ENCODE peak calls at places on chromosomes 3 and 15, in seven cellular contexts. Q, V, I, H, F, U and W are unnamed samples.

GRCh38 chr15:78051622-78052405 is 25.7 kb downstream of the TBC1D2B start:
- DNase-seq in Q (no peak), V (no peak), I (peak), H (no peak), F (peak), U (no peak), W (peak)

GRCh38 chr15:62454567-62455172 is 289.6 kb upstream of the C2CD4B start:
- DNase-seq in Q (no peak), V (peak), I (no peak), H (no peak), F (no peak), U (no peak), W (no peak)

GRCh38 chr3:133037440-133037839 is 751 bp upstream of the TMEM108 start:
- DNase-seq in Q (peak), V (no peak), I (no peak), H (peak), F (no peak), U (no peak), W (no peak)

GRCh38 chr3:52014613-52015012 is 18.9 kb upstream of the RPL29 start:
- DNase-seq in Q (no peak), V (no peak), I (peak), H (no peak), F (no peak), U (no peak), W (no peak)

GRCh38 chr3:9746330-9746729 is 3.4 kb upstream of the OGG1 start:
- DNase-seq in Q (no peak), V (peak), I (peak), H (no peak), F (no peak), U (peak), W (peak)

GRCh38 chr3:46380471-46381215 is 9.9 kb downstream of the CCR5 start:
- DNase-seq in Q (peak), V (no peak), I (no peak), H (no peak), F (no peak), U (no peak), W (no peak)

GRCh38 chr15:25859838-25860645 is 3.1 kb downstream of the ATP10A start:
- DNase-seq in Q (no peak), V (no peak), I (no peak), H (no peak), F (no peak), U (no peak), W (no peak)

GRCh38 chr3:40324621-40325020 is 15.1 kb downstream of the EIF1B start:
- DNase-seq in Q (no peak), V (no peak), I (no peak), H (no peak), F (no peak), U (no peak), W (no peak)

GRCh38 chr3:108806316-108806715 is 16.3 kb upstream of the TRAT1 start:
- DNase-seq in Q (no peak), V (no peak), I (no peak), H (no peak), F (no peak), U (no peak), W (no peak)

GRCh38 chr3:33128706-33129105 is 14.9 kb downstream of the CRTAP start:
- DNase-seq in Q (no peak), V (peak), I (no peak), H (no peak), F (no peak), U (no peak), W (no peak)

GRCh38 chr3:25713316-25713967 is 48.7 kb upstream of the TOP2B start:
- DNase-seq in Q (no peak), V (no peak), I (no peak), H (no peak), F (no peak), U (no peak), W (no peak)

GRCh38 chr15:57910672-57911071 is 154.8 kb downstream of the ALDH1A2 start:
- DNase-seq in Q (no peak), V (no peak), I (no peak), H (no peak), F (no peak), U (no peak), W (no peak)

GRCh38 chr3:187646906-187647660 is 23.1 kb downstream of the SST start:
- DNase-seq in Q (no peak), V (no peak), I (no peak), H (no peak), F (no peak), U (no peak), W (no peak)

GRCh38 chr3:80785475-80785874 is 976.0 kb downstream of the GBE1 start:
- DNase-seq in Q (no peak), V (no peak), I (peak), H (no peak), F (no peak), U (no peak), W (no peak)